ENCODE peak calls at places on chromosomes 4 and X, in four cellular contexts. L is AG10803, R is A549, W is right lobe of liver. S is an unnamed sample.

GRCh38 chrX:124641737-124642491 is 295.6 kb downstream of the SH2D1A start:
- DNase-seq in W (no peak), L (no peak), R (no peak), S (no peak)

GRCh38 chr4:38133711-38134480 is 173.7 kb downstream of the PTTG2 start:
- DNase-seq in W (peak; percentile 89), L (peak; percentile 24), R (no peak), S (no peak)

GRCh38 chr4:83993774-83994173 is 457.9 kb downstream of the GPAT3 start:
- DNase-seq in L (no peak), R (no peak), W (no peak), S (no peak)

GRCh38 chr4:19580090-19580489 is 671.6 kb upstream of the SLIT2 start:
- DNase-seq in W (no peak), R (no peak), L (peak; percentile 72), S (no peak)

GRCh38 chr4:141922224-141922623 is 285.8 kb downstream of the IL15 start:
- DNase-seq in R (no peak), W (no peak), L (peak; percentile 18), S (no peak)

GRCh38 chr4:126572264-126572663 is 1060.5 kb upstream of the INTU start:
- DNase-seq in L (no peak), R (no peak), W (no peak), S (no peak)

GRCh38 chr4:168831919-168832745 is 177.9 kb downstream of the CBR4 start:
- DNase-seq in W (peak; percentile 84), L (peak; percentile 73), R (peak; percentile 76), S (peak; percentile 82)

GRCh38 chr4:92634891-92635290 is 331.1 kb downstream of the GRID2 start:
- DNase-seq in L (no peak), W (no peak), R (no peak), S (no peak)

GRCh38 chr4:98421106-98421505 is 159.9 kb downstream of the RAP1GDS1 start:
- DNase-seq in W (no peak), R (no peak), L (peak; percentile 24), S (no peak)

GRCh38 chrX:125436855-125437254 is 117.2 kb downstream of the TEX13C start:
- DNase-seq in W (no peak), R (no peak), L (no peak), S (no peak)

GRCh38 chrX:41236629-41237028 is 97.3 kb upstream of the DDX3X start:
- DNase-seq in R (no peak), W (no peak), L (peak; percentile 13), S (no peak)

GRCh38 chr4:52780206-52780605 is 29.0 kb upstream of the ERVMER34-1 start:
- DNase-seq in R (no peak), W (no peak), L (peak; percentile 71), S (no peak)

GRCh38 chr4:32475710-32476109 is 1755.5 kb downstream of the PCDH7 start:
- DNase-seq in R (no peak), L (no peak), W (no peak), S (no peak)

GRCh38 chrX:53048169-53049126 is at the start of gene GPR173:
- DNase-seq in R (no peak), L (peak; percentile 74), W (no peak), S (no peak)

GRCh38 chr4:118353452-118353851 is 649 bp upstream of the PRSS12 start:
- DNase-seq in L (no peak), W (no peak), R (no peak), S (no peak)

GRCh38 chr4:105291920-105292319 is 145.2 kb downstream of the TET2 start:
- DNase-seq in R (no peak), L (no peak), W (no peak), S (no peak)

GRCh38 chr4:11471613-11472012 is 42.9 kb upstream of the HS3ST1 start:
- DNase-seq in L (no peak), R (no peak), W (no peak), S (no peak)

GRCh38 chr4:176780995-176781738 is 11.6 kb downstream of the VEGFC start:
- DNase-seq in L (peak; percentile 49), R (no peak), W (no peak), S (no peak)

GRCh38 chr4:174352405-174352804 is 68.7 kb downstream of the CEP44 start:
- DNase-seq in R (no peak), L (no peak), W (no peak), S (no peak)

GRCh38 chrX:2550288-2551020 is 49.7 kb upstream of the DHRSX start:
- DNase-seq in L (no peak), W (no peak), R (no peak), S (no peak)

GRCh38 chr4:168514249-168514852 is 17.5 kb downstream of the PALLD start:
- DNase-seq in L (peak; percentile 39), R (no peak), W (no peak), S (no peak)

GRCh38 chrX:142978130-142978684 is 47.5 kb upstream of the SPANXN4 start:
- DNase-seq in R (no peak), W (no peak), L (no peak), S (no peak)

GRCh38 chr4:55819634-55820033 is at the start of gene EXOC1L:
- DNase-seq in R (no peak), W (no peak), L (no peak), S (no peak)

DNA sequence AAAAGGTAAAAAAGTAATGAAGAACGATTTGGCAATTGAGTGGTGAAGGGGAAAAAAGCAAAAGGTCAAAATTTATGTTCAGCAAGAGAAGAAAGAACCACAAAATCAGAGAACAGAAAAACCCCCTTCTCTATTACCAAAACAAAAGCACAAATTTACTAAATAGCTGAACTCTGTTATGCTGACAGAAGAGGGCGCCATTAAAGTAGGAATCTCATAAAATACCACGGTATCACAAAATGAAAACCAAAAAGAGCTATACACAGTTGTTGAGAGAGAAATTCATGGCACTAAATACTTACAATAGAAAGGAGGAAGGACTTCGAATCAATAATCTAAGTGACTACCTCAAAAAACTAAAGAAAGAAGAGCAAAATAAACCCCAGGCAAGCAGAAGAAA is 69.6 kb upstream of the CXorf66 start:
- DNase-seq in W (no peak), R (no peak), L (no peak), S (no peak)
- TF ChIP-seq CTCF in W (peak; percentile 9), R (no peak), L (peak; percentile 43), S (peak; percentile 74)

GRCh38 chrX:16743604-16744325 is 24.4 kb downstream of the SYAP1 start:
- DNase-seq in L (peak; percentile 62), R (no peak), W (peak; percentile 56), S (no peak)
- TF ChIP-seq CTCF in L (peak; percentile 49), R (peak; percentile 8), W (peak; percentile 29), S (no peak)

DNA sequence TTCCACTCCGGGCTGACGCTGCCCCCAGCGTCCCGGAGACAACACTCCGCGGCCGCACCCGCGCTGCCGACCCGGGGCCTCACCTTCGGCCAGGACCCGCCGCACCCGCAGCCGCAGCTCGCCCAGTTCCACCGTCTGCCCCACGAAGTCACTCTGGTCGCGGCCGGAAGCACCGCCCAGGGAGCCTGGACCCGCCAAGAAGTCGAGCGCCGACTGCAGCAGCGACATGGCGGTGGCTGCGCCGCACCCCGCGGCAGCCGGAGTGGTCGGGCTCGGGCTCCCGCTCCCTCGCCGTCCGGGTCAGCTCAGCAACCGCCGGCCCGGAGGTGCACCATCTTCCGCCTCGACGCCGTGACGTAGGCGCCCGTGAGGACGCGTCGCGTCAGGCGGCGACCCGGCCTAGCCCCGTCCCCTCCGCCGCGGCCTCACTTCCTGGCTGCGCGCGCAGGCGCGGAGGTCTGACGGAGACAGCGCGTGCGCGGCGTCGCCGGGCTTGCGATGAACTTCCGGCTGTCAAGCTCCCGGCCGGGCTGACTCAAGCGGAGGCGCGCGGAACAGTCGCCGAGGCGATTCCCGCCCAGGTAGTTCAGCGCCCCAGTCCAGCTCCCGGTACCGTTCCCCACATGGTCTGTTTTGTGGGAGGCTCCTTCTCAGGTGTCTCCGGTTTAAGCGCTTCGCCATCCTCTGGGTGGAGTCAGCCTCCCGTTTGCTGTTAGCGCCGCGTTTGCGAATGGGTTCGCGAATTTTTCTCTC is at the start of the genes GAK and TMEM175:
- DNase-seq in R (peak; percentile 94), W (peak; percentile 97), L (peak; percentile 92), S (peak; percentile 99)
- TF ChIP-seq CTCF in R (no peak), W (no peak), L (peak; percentile 0), S (no peak)

GRCh38 chr4:88937081-88937480 is 119.9 kb downstream of the FAM13A start:
- DNase-seq in R (no peak), W (no peak), L (no peak), S (no peak)

GRCh38 chr4:88939697-88940096 is 117.3 kb downstream of the FAM13A start:
- DNase-seq in R (no peak), W (no peak), L (peak; percentile 13), S (no peak)

GRCh38 chr4:88940506-88940905 is 116.5 kb downstream of the FAM13A start:
- DNase-seq in L (no peak), W (no peak), R (no peak), S (no peak)

GRCh38 chr4:88933414-88933813 is 123.6 kb downstream of the FAM13A start:
- DNase-seq in W (no peak), L (no peak), R (no peak), S (no peak)

DNA sequence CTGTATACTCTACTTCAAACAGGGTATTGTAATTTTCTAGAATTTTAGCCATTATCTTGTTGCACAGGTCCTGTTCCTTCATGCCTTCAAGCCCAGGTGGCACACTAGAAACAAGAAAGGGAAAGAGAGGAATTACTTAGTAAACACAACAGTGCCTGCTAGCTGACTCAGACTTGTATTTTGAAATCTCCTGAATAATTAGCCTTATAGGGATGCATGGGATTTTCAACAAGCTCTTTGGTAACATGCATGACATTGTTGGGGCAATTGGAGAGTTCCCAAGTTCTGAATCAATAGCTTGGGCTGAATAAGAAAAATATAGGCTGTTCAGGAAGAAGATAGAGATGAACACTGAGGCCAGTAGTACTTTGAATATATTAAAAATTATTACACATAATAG is 118.8 kb downstream of the FAM13A start:
- DNase-seq in L (peak; percentile 94), R (no peak), W (no peak), S (no peak)
- TF ChIP-seq CTCF in L (peak; percentile 7), R (no peak), W (no peak), S (no peak)

DNA sequence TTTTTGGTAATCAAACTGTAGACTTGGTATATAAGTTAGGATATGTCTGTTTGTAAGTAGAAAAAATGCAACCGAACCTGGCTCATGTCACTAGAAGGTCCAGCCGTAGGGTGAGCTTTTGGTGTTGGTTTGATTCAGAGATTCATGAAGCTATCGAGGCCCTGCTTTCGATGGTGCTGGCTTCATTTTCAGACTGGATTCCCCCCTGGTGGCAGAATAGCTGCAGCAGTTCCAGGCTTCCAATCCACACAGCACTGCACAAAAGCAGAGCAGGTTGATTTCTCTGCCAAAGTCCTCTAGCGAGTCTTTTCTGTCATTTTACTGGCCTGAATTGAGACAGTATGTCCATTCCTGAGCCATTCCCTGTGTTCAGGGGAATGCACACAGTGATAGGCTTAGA is 33.1 kb downstream of the PDK3 start:
- DNase-seq in R (peak; percentile 28), W (no peak), L (peak; percentile 0), S (no peak)
- TF ChIP-seq CTCF in R (peak; percentile 27), W (peak; percentile 42), L (peak; percentile 19), S (peak; percentile 57)

S was measured in type B pancreatic cell.